ENCODE peak calls at places on chromosomes 1 and 21, in seven cellular contexts. One of them, this sample, is unnamed.

GRCh38 chr1:59549903-59550302 is 253.0 kb downstream of the FGGY start:
- DNase-seq in fibroblast of mammary gland: peak; percentile 91
- DNase-seq in left ventricle myocardium inferior: no peak
- DNase-seq in pancreas: no peak
- DNase-seq in GM10248: no peak
- DNase-seq in RWPE2: no peak
- DNase-seq in body of pancreas: peak; percentile 20
- DNase-seq in this sample: peak; percentile 31

GRCh38 chr1:91611498-91611917 is 110.9 kb downstream of the CDC7 start:
- DNase-seq in body of pancreas: no peak
- DNase-seq in left ventricle myocardium inferior: no peak
- DNase-seq in GM10248: no peak
- DNase-seq in fibroblast of mammary gland: peak; percentile 39
- DNase-seq in RWPE2: no peak
- DNase-seq in pancreas: no peak
- DNase-seq in this sample: no peak

GRCh38 chr21:14080040-14080763 is 130.6 kb downstream of the LIPI start:
- DNase-seq in GM10248: no peak
- DNase-seq in fibroblast of mammary gland: no peak
- DNase-seq in body of pancreas: no peak
- DNase-seq in left ventricle myocardium inferior: no peak
- DNase-seq in RWPE2: no peak
- DNase-seq in pancreas: no peak
- DNase-seq in this sample: no peak

GRCh38 chr21:16588433-16588860 is 858.7 kb downstream of the USP25 start:
- DNase-seq in fibroblast of mammary gland: peak; percentile 90
- DNase-seq in body of pancreas: peak; percentile 21
- DNase-seq in pancreas: peak; percentile 21
- DNase-seq in RWPE2: peak; percentile 80
- DNase-seq in GM10248: no peak
- DNase-seq in left ventricle myocardium inferior: peak; percentile 46
- DNase-seq in this sample: peak; percentile 89

GRCh38 chr1:8202182-8202905 is 115.6 kb upstream of the SLC45A1 start:
- DNase-seq in body of pancreas: peak; percentile 65
- DNase-seq in pancreas: peak; percentile 70
- DNase-seq in GM10248: no peak
- DNase-seq in fibroblast of mammary gland: peak; percentile 92
- DNase-seq in RWPE2: no peak
- DNase-seq in left ventricle myocardium inferior: peak; percentile 56
- DNase-seq in this sample: peak; percentile 57

GRCh38 chr1:59041878-59042277 is 255.0 kb upstream of the FGGY start:
- DNase-seq in left ventricle myocardium inferior: no peak
- DNase-seq in GM10248: no peak
- DNase-seq in body of pancreas: no peak
- DNase-seq in pancreas: no peak
- DNase-seq in fibroblast of mammary gland: peak; percentile 76
- DNase-seq in RWPE2: no peak
- DNase-seq in this sample: no peak

GRCh38 chr1:32703479-32704291 is 1.1 kb upstream of the SYNC start:
- DNase-seq in RWPE2: no peak
- DNase-seq in body of pancreas: peak; percentile 24
- DNase-seq in pancreas: no peak
- DNase-seq in fibroblast of mammary gland: peak; percentile 93
- DNase-seq in GM10248: no peak
- DNase-seq in left ventricle myocardium inferior: peak; percentile 37
- DNase-seq in this sample: peak; percentile 95

GRCh38 chr1:156471496-156472490 is 28.8 kb downstream of the MEF2D start:
- DNase-seq in pancreas: peak; percentile 98
- DNase-seq in GM10248: no peak
- DNase-seq in body of pancreas: peak; percentile 97
- DNase-seq in left ventricle myocardium inferior: peak; percentile 89
- DNase-seq in fibroblast of mammary gland: no peak
- DNase-seq in RWPE2: no peak
- DNase-seq in this sample: no peak

GRCh38 chr1:58206749-58207148 is 339.8 kb downstream of the OMA1 start:
- DNase-seq in pancreas: no peak
- DNase-seq in body of pancreas: no peak
- DNase-seq in GM10248: no peak
- DNase-seq in RWPE2: no peak
- DNase-seq in left ventricle myocardium inferior: no peak
- DNase-seq in fibroblast of mammary gland: no peak
- DNase-seq in this sample: no peak

GRCh38 chr1:173406783-173407230 is 70.3 kb upstream of the PRDX6 start:
- DNase-seq in fibroblast of mammary gland: no peak
- DNase-seq in body of pancreas: no peak
- DNase-seq in left ventricle myocardium inferior: no peak
- DNase-seq in RWPE2: no peak
- DNase-seq in GM10248: no peak
- DNase-seq in pancreas: no peak
- DNase-seq in this sample: no peak

GRCh38 chr21:33403128-33403785 is at the start of gene IFNGR2:
- DNase-seq in GM10248: peak; percentile 77
- DNase-seq in fibroblast of mammary gland: no peak
- DNase-seq in body of pancreas: peak; percentile 32
- DNase-seq in RWPE2: no peak
- DNase-seq in pancreas: peak; percentile 33
- DNase-seq in left ventricle myocardium inferior: peak; percentile 50
- DNase-seq in this sample: no peak

GRCh38 chr21:15468368-15468767 is 261.4 kb upstream of the USP25 start:
- DNase-seq in RWPE2: no peak
- DNase-seq in body of pancreas: no peak
- DNase-seq in GM10248: no peak
- DNase-seq in fibroblast of mammary gland: peak; percentile 7
- DNase-seq in left ventricle myocardium inferior: no peak
- DNase-seq in pancreas: no peak
- DNase-seq in this sample: no peak

GRCh38 chr1:147580200-147580557 is 38.9 kb downstream of the BCL9 start:
- DNase-seq in RWPE2: no peak
- DNase-seq in fibroblast of mammary gland: peak; percentile 67
- DNase-seq in body of pancreas: no peak
- DNase-seq in GM10248: no peak
- DNase-seq in pancreas: no peak
- DNase-seq in left ventricle myocardium inferior: no peak
- DNase-seq in this sample: no peak

GRCh38 chr1:167905182-167905581 is 8.8 kb downstream of the ADCY10 start:
- DNase-seq in pancreas: no peak
- DNase-seq in fibroblast of mammary gland: no peak
- DNase-seq in RWPE2: no peak
- DNase-seq in body of pancreas: no peak
- DNase-seq in left ventricle myocardium inferior: no peak
- DNase-seq in GM10248: no peak
- DNase-seq in this sample: no peak

GRCh38 chr1:248814351-248814750 is 11.4 kb downstream of the SH3BP5L start:
- DNase-seq in fibroblast of mammary gland: no peak
- DNase-seq in pancreas: no peak
- DNase-seq in body of pancreas: no peak
- DNase-seq in RWPE2: no peak
- DNase-seq in GM10248: no peak
- DNase-seq in left ventricle myocardium inferior: no peak
- DNase-seq in this sample: no peak

GRCh38 chr21:26032263-26032662 is 138.3 kb downstream of the APP start:
- DNase-seq in GM10248: no peak
- DNase-seq in body of pancreas: no peak
- DNase-seq in pancreas: no peak
- DNase-seq in left ventricle myocardium inferior: no peak
- DNase-seq in RWPE2: no peak
- DNase-seq in fibroblast of mammary gland: peak; percentile 20
- DNase-seq in this sample: no peak
- TF ChIP-seq CTCF in GM10248: no peak
- TF ChIP-seq CTCF in body of pancreas: no peak
- TF ChIP-seq CTCF in pancreas: no peak
- TF ChIP-seq CTCF in left ventricle myocardium inferior: no peak
- TF ChIP-seq CTCF in RWPE2: no peak
- TF ChIP-seq CTCF in fibroblast of mammary gland: peak; percentile 9
- TF ChIP-seq CTCF in this sample: peak; percentile 51

GRCh38 chr1:22141493-22141892 is 1.4 kb downstream of the WNT4 start:
- DNase-seq in left ventricle myocardium inferior: no peak
- DNase-seq in pancreas: no peak
- DNase-seq in GM10248: no peak
- DNase-seq in fibroblast of mammary gland: no peak
- DNase-seq in RWPE2: no peak
- DNase-seq in body of pancreas: no peak
- DNase-seq in this sample: no peak

GRCh38 chr1:22143586-22144033 is 713 bp upstream of the WNT4 start:
- DNase-seq in pancreas: no peak
- DNase-seq in left ventricle myocardium inferior: no peak
- DNase-seq in fibroblast of mammary gland: no peak
- DNase-seq in GM10248: no peak
- DNase-seq in RWPE2: no peak
- DNase-seq in body of pancreas: no peak
- DNase-seq in this sample: no peak

GRCh38 chr1:22142315-22143064 is 407 bp downstream of the WNT4 start:
- DNase-seq in RWPE2: no peak
- DNase-seq in GM10248: peak; percentile 48
- DNase-seq in body of pancreas: no peak
- DNase-seq in fibroblast of mammary gland: no peak
- DNase-seq in left ventricle myocardium inferior: no peak
- DNase-seq in pancreas: peak; percentile 38
- DNase-seq in this sample: no peak

GRCh38 chr1:22141948-22142314 is 966 bp downstream of the WNT4 start:
- DNase-seq in RWPE2: no peak
- DNase-seq in fibroblast of mammary gland: no peak
- DNase-seq in body of pancreas: no peak
- DNase-seq in pancreas: no peak
- DNase-seq in GM10248: no peak
- DNase-seq in left ventricle myocardium inferior: no peak
- DNase-seq in this sample: no peak

GRCh38 chr1:22143065-22143514 is at the start of gene WNT4:
- DNase-seq in fibroblast of mammary gland: no peak
- DNase-seq in pancreas: peak; percentile 51
- DNase-seq in GM10248: peak; percentile 84
- DNase-seq in RWPE2: no peak
- DNase-seq in body of pancreas: peak; percentile 46
- DNase-seq in left ventricle myocardium inferior: no peak
- DNase-seq in this sample: no peak
- TF ChIP-seq CTCF in fibroblast of mammary gland: no peak
- TF ChIP-seq CTCF in pancreas: no peak
- TF ChIP-seq CTCF in GM10248: no peak
- TF ChIP-seq CTCF in RWPE2: peak; percentile 22
- TF ChIP-seq CTCF in body of pancreas: peak; percentile 25
- TF ChIP-seq CTCF in left ventricle myocardium inferior: peak; percentile 43
- TF ChIP-seq CTCF in this sample: peak; percentile 13

GRCh38 chr1:199041173-199041914 is 402.5 kb downstream of the PTPRC start:
- DNase-seq in RWPE2: no peak
- DNase-seq in GM10248: peak; percentile 28
- DNase-seq in body of pancreas: no peak
- DNase-seq in fibroblast of mammary gland: no peak
- DNase-seq in left ventricle myocardium inferior: no peak
- DNase-seq in pancreas: no peak
- DNase-seq in this sample: no peak
- TF ChIP-seq CTCF in RWPE2: no peak
- TF ChIP-seq CTCF in GM10248: no peak
- TF ChIP-seq CTCF in body of pancreas: no peak
- TF ChIP-seq CTCF in fibroblast of mammary gland: no peak
- TF ChIP-seq CTCF in left ventricle myocardium inferior: no peak
- TF ChIP-seq CTCF in pancreas: no peak
- TF ChIP-seq CTCF in this sample: no peak

GRCh38 chr1:239814306-239814881 is 277.3 kb upstream of the FMN2 start:
- DNase-seq in fibroblast of mammary gland: peak; percentile 85
- DNase-seq in body of pancreas: no peak
- DNase-seq in GM10248: no peak
- DNase-seq in RWPE2: peak; percentile 75
- DNase-seq in pancreas: no peak
- DNase-seq in left ventricle myocardium inferior: no peak
- DNase-seq in this sample: peak; percentile 91
- TF ChIP-seq CTCF in fibroblast of mammary gland: no peak
- TF ChIP-seq CTCF in body of pancreas: no peak
- TF ChIP-seq CTCF in GM10248: no peak
- TF ChIP-seq CTCF in RWPE2: no peak
- TF ChIP-seq CTCF in pancreas: no peak
- TF ChIP-seq CTCF in left ventricle myocardium inferior: no peak
- TF ChIP-seq CTCF in this sample: peak; percentile 11

GRCh38 chr1:29708818-29709710 is 472.7 kb downstream of the PTPRU start:
- DNase-seq in left ventricle myocardium inferior: no peak
- DNase-seq in fibroblast of mammary gland: peak; percentile 84
- DNase-seq in pancreas: no peak
- DNase-seq in body of pancreas: no peak
- DNase-seq in GM10248: no peak
- DNase-seq in RWPE2: no peak
- DNase-seq in this sample: peak; percentile 76

GRCh38 chr1:29708381-29708780 is 472.1 kb downstream of the PTPRU start:
- DNase-seq in GM10248: no peak
- DNase-seq in body of pancreas: no peak
- DNase-seq in pancreas: no peak
- DNase-seq in fibroblast of mammary gland: peak; percentile 72
- DNase-seq in left ventricle myocardium inferior: no peak
- DNase-seq in RWPE2: no peak
- DNase-seq in this sample: no peak

GRCh38 chr1:29707796-29708195 is 471.5 kb downstream of the PTPRU start:
- DNase-seq in fibroblast of mammary gland: no peak
- DNase-seq in body of pancreas: no peak
- DNase-seq in GM10248: no peak
- DNase-seq in RWPE2: no peak
- DNase-seq in pancreas: no peak
- DNase-seq in left ventricle myocardium inferior: no peak
- DNase-seq in this sample: no peak

GRCh38 chr1:29711582-29712274 is 475.4 kb downstream of the PTPRU start:
- DNase-seq in left ventricle myocardium inferior: no peak
- DNase-seq in body of pancreas: no peak
- DNase-seq in pancreas: no peak
- DNase-seq in GM10248: no peak
- DNase-seq in RWPE2: no peak
- DNase-seq in fibroblast of mammary gland: peak; percentile 86
- DNase-seq in this sample: peak; percentile 79

GRCh38 chr1:29709711-29710169 is 473.4 kb downstream of the PTPRU start:
- DNase-seq in pancreas: no peak
- DNase-seq in left ventricle myocardium inferior: no peak
- DNase-seq in GM10248: no peak
- DNase-seq in fibroblast of mammary gland: peak; percentile 73
- DNase-seq in RWPE2: peak; percentile 91
- DNase-seq in body of pancreas: no peak
- DNase-seq in this sample: peak; percentile 59
- TF ChIP-seq CTCF in pancreas: no peak
- TF ChIP-seq CTCF in left ventricle myocardium inferior: no peak
- TF ChIP-seq CTCF in GM10248: no peak
- TF ChIP-seq CTCF in fibroblast of mammary gland: no peak
- TF ChIP-seq CTCF in RWPE2: peak; percentile 23
- TF ChIP-seq CTCF in body of pancreas: no peak
- TF ChIP-seq CTCF in this sample: peak; percentile 10